ENCODE peak calls at places on chromosomes 7 and 10, in six cellular contexts. One of them, this sample, is unnamed.

GRCh38 chr7:141272417-141272816 is 198.6 kb downstream of the TMEM178B start:
- DNase-seq in GM12878: no peak
- DNase-seq in HepG2: no peak
- DNase-seq in K562: no peak
- DNase-seq in SK-N-SH: no peak
- DNase-seq in H1: no peak
- DNase-seq in this sample: no peak

GRCh38 chr10:124545346-124545745 is 83.7 kb downstream of the LHPP start:
- DNase-seq in HepG2: no peak
- DNase-seq in SK-N-SH: no peak
- DNase-seq in H1: no peak
- DNase-seq in K562: no peak
- DNase-seq in GM12878: no peak
- DNase-seq in this sample: no peak

GRCh38 chr10:19245889-19246841 is 197.6 kb downstream of the MALRD1 start:
- DNase-seq in H1: no peak
- DNase-seq in SK-N-SH: peak
- DNase-seq in GM12878: no peak
- DNase-seq in K562: no peak
- DNase-seq in HepG2: no peak
- DNase-seq in this sample: no peak

GRCh38 chr10:130135676-130136213 is 446 bp upstream of the GLRX3 start:
- DNase-seq in GM12878: no peak
- DNase-seq in H1: no peak
- DNase-seq in SK-N-SH: no peak
- DNase-seq in HepG2: no peak
- DNase-seq in K562: no peak
- DNase-seq in this sample: no peak

GRCh38 chr10:103710490-103710889 is 144.9 kb downstream of the SH3PXD2A start:
- DNase-seq in K562: no peak
- DNase-seq in GM12878: no peak
- DNase-seq in H1: no peak
- DNase-seq in SK-N-SH: no peak
- DNase-seq in HepG2: no peak
- DNase-seq in this sample: no peak

GRCh38 chr7:7201583-7202374 is 19.4 kb downstream of the C1GALT1 start:
- DNase-seq in H1: peak
- DNase-seq in K562: no peak
- DNase-seq in HepG2: no peak
- DNase-seq in SK-N-SH: no peak
- DNase-seq in GM12878: peak
- DNase-seq in this sample: no peak

GRCh38 chr7:2735744-2736143 is 47.7 kb downstream of the AMZ1 start:
- DNase-seq in SK-N-SH: no peak
- DNase-seq in H1: no peak
- DNase-seq in K562: no peak
- DNase-seq in HepG2: no peak
- DNase-seq in GM12878: no peak
- DNase-seq in this sample: no peak

GRCh38 chr10:6141296-6142151 is 52.7 kb downstream of the RBM17 start:
- DNase-seq in HepG2: no peak
- DNase-seq in K562: peak
- DNase-seq in H1: no peak
- DNase-seq in SK-N-SH: peak
- DNase-seq in GM12878: peak
- DNase-seq in this sample: no peak

GRCh38 chr7:128167316-128167691 is 73.8 kb upstream of the LEP start:
- DNase-seq in H1: no peak
- DNase-seq in SK-N-SH: peak
- DNase-seq in K562: peak
- DNase-seq in GM12878: no peak
- DNase-seq in HepG2: no peak
- DNase-seq in this sample: peak

GRCh38 chr10:13775786-13776780 is 189.3 kb downstream of the PRPF18 start:
- DNase-seq in GM12878: no peak
- DNase-seq in HepG2: no peak
- DNase-seq in SK-N-SH: no peak
- DNase-seq in K562: no peak
- DNase-seq in H1: no peak
- DNase-seq in this sample: no peak

GRCh38 chr10:97820305-97820704 is 29.3 kb upstream of the GOLGA7B start:
- DNase-seq in K562: no peak
- DNase-seq in SK-N-SH: no peak
- DNase-seq in GM12878: no peak
- DNase-seq in H1: no peak
- DNase-seq in HepG2: no peak
- DNase-seq in this sample: peak

GRCh38 chr10:33155720-33156638 is 178.5 kb downstream of the NRP1 start:
- DNase-seq in K562: peak
- DNase-seq in GM12878: no peak
- DNase-seq in HepG2: peak
- DNase-seq in SK-N-SH: peak
- DNase-seq in H1: no peak
- DNase-seq in this sample: no peak

GRCh38 chr7:31747553-31747952 is 60.5 kb downstream of the PPP1R17 start:
- DNase-seq in K562: no peak
- DNase-seq in GM12878: no peak
- DNase-seq in HepG2: no peak
- DNase-seq in H1: no peak
- DNase-seq in SK-N-SH: no peak
- DNase-seq in this sample: no peak

GRCh38 chr10:71251319-71251718 is 38.9 kb downstream of the UNC5B start:
- DNase-seq in K562: no peak
- DNase-seq in GM12878: no peak
- DNase-seq in H1: no peak
- DNase-seq in SK-N-SH: peak
- DNase-seq in HepG2: no peak
- DNase-seq in this sample: no peak

GRCh38 chr7:2313450-2314208 is 612 bp downstream of the SNX8 start:
- DNase-seq in K562: no peak
- DNase-seq in H1: no peak
- DNase-seq in SK-N-SH: no peak
- DNase-seq in HepG2: no peak
- DNase-seq in GM12878: no peak
- DNase-seq in this sample: peak

GRCh38 chr7:37032258-37032601 is 307.9 kb upstream of the AOAH start:
- DNase-seq in GM12878: no peak
- DNase-seq in K562: no peak
- DNase-seq in SK-N-SH: no peak
- DNase-seq in HepG2: no peak
- DNase-seq in H1: no peak
- DNase-seq in this sample: no peak

GRCh38 chr7:101432316-101432715 is 69.6 kb downstream of the COL26A1 start:
- DNase-seq in SK-N-SH: no peak
- DNase-seq in H1: no peak
- DNase-seq in HepG2: no peak
- DNase-seq in K562: no peak
- DNase-seq in GM12878: no peak
- DNase-seq in this sample: no peak

GRCh38 chr7:506391-506831 is 13.2 kb downstream of the PDGFA start:
- DNase-seq in GM12878: no peak
- DNase-seq in SK-N-SH: no peak
- DNase-seq in H1: no peak
- DNase-seq in K562: no peak
- DNase-seq in HepG2: no peak
- DNase-seq in this sample: no peak

GRCh38 chr7:16430133-16430532 is 8.8 kb upstream of the CRPPA start:
- DNase-seq in GM12878: no peak
- DNase-seq in H1: no peak
- DNase-seq in SK-N-SH: no peak
- DNase-seq in HepG2: no peak
- DNase-seq in K562: no peak
- DNase-seq in this sample: no peak

DNA sequence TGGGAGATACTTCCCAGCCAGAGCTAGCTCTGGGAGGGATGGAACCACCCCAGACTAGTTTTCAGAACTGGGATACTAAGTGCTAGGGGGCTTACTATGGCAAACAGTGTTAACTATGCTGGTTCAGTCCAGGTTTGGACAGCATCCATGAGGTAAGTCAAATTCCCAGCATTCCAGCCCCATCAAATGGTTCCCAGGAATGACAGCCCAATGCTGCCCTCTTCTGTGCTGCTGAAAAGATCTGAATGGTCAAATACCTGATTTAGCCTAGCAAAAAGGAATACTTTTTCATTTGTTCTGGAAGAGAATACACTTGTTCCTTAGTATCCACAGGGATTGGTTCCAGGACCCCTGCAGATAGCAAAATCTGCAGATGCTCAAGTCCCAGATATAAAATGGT is 141.8 kb upstream of the CCDC6 start:
- DNase-seq in K562: no peak
- DNase-seq in SK-N-SH: peak
- DNase-seq in GM12878: no peak
- DNase-seq in HepG2: peak
- DNase-seq in H1: no peak
- DNase-seq in this sample: no peak
- TF ChIP-seq CTCF in K562: peak
- TF ChIP-seq CTCF in SK-N-SH: peak
- TF ChIP-seq CTCF in GM12878: no peak
- TF ChIP-seq CTCF in HepG2: peak
- TF ChIP-seq CTCF in H1: peak
- TF ChIP-seq CTCF in this sample: no peak

GRCh38 chr10:72375585-72375984 is 20.9 kb upstream of the DNAJB12 start:
- DNase-seq in H1: no peak
- DNase-seq in GM12878: no peak
- DNase-seq in HepG2: peak
- DNase-seq in SK-N-SH: no peak
- DNase-seq in K562: no peak
- DNase-seq in this sample: peak
- TF ChIP-seq GABPA in H1: no peak
- TF ChIP-seq GABPA in GM12878: no peak
- TF ChIP-seq GABPA in HepG2: no peak
- TF ChIP-seq GABPA in SK-N-SH: no peak
- TF ChIP-seq GABPA in K562: no peak
- TF ChIP-seq GABPA in this sample: no peak

DNA sequence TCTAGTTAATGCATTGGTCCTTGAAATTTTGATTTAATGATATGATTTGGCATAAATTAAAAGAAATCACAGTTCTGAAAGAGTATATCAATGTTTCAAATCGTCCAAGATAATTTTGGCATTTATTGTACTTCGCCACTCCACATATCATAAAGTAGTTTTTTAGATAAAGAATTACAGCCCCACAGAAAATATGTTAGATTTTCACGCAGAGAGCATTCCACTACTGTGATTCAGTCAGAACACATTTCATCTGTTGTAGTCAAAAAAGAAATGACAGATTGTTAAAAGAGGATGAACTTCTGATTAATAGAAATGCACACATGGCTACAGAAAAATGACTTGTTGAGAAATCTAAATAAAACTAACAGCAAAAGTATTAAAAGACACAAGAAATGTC is 1063.5 kb upstream of the LRRN3 start:
- DNase-seq in SK-N-SH: no peak
- DNase-seq in H1: no peak
- DNase-seq in GM12878: no peak
- DNase-seq in K562: no peak
- DNase-seq in HepG2: no peak
- DNase-seq in this sample: no peak
- TF ChIP-seq CTCF in SK-N-SH: no peak
- TF ChIP-seq CTCF in H1: no peak
- TF ChIP-seq CTCF in GM12878: no peak
- TF ChIP-seq CTCF in K562: no peak
- TF ChIP-seq CTCF in HepG2: no peak
- TF ChIP-seq CTCF in this sample: no peak

GRCh38 chr10:118547282-118547681 is 48.2 kb downstream of the PRLHR start:
- DNase-seq in K562: no peak
- DNase-seq in H1: no peak
- DNase-seq in GM12878: no peak
- DNase-seq in HepG2: no peak
- DNase-seq in SK-N-SH: no peak
- DNase-seq in this sample: no peak

GRCh38 chr10:118545381-118545780 is 50.1 kb downstream of the PRLHR start:
- DNase-seq in GM12878: no peak
- DNase-seq in SK-N-SH: no peak
- DNase-seq in K562: no peak
- DNase-seq in HepG2: no peak
- DNase-seq in H1: no peak
- DNase-seq in this sample: no peak

GRCh38 chr10:118544401-118544948 is 51.0 kb downstream of the PRLHR start:
- DNase-seq in H1: no peak
- DNase-seq in SK-N-SH: no peak
- DNase-seq in HepG2: no peak
- DNase-seq in K562: no peak
- DNase-seq in GM12878: no peak
- DNase-seq in this sample: no peak

GRCh38 chr10:118543714-118544400 is 51.6 kb downstream of the PRLHR start:
- DNase-seq in HepG2: peak
- DNase-seq in K562: peak
- DNase-seq in SK-N-SH: peak
- DNase-seq in H1: peak
- DNase-seq in GM12878: no peak
- DNase-seq in this sample: no peak

DNA sequence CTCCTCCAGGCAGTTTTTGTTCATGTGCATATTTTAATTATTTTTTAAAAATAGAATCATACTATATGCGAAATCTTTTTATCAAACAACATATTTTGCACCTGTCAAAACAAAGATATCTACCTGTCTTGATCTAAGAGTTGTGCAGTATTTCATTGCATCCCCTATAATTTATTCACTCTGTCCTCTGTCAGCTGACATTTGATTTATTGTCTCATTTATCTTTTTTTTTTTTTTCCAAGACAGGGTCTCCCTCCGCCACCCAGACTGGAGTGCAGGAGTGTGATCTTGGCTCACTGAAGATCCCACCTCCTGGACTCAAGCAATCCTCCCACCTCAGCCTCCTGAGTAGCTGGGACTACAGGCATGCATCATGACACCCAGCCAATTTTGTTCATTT is 49.0 kb downstream of the PRLHR start:
- DNase-seq in HepG2: no peak
- DNase-seq in K562: no peak
- DNase-seq in GM12878: no peak
- DNase-seq in H1: no peak
- DNase-seq in SK-N-SH: no peak
- DNase-seq in this sample: no peak
- TF ChIP-seq GABPA in HepG2: no peak
- TF ChIP-seq GABPA in K562: no peak
- TF ChIP-seq GABPA in GM12878: no peak
- TF ChIP-seq GABPA in H1: no peak
- TF ChIP-seq GABPA in SK-N-SH: no peak
- TF ChIP-seq GABPA in this sample: no peak

GRCh38 chr7:42128703-42129102 is 108.3 kb downstream of the GLI3 start:
- DNase-seq in SK-N-SH: no peak
- DNase-seq in H1: no peak
- DNase-seq in GM12878: no peak
- DNase-seq in K562: no peak
- DNase-seq in HepG2: no peak
- DNase-seq in this sample: no peak
- TF ChIP-seq CTCF in SK-N-SH: no peak
- TF ChIP-seq CTCF in H1: peak
- TF ChIP-seq CTCF in GM12878: no peak
- TF ChIP-seq CTCF in K562: no peak
- TF ChIP-seq CTCF in HepG2: no peak
- TF ChIP-seq CTCF in this sample: no peak

DNA sequence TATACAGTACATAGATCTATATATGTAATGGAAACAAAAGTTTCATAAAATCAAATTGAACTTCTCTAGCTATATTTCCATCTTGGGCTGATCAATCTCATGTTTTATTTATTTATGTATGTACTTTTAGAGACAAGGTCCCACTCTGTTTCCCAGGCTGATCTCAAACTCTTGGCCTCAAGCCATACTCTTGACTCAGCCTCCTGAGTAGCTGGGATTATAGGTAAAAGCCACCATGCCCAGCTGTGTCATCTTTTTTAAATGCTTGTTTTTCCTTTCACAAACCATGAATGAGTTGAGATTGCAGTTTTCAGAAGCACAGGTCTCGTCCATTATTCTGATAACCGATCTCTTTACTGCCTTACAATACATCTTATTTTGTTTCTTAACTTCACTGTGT is 400.9 kb downstream of the KCNMA1 start:
- DNase-seq in K562: no peak
- DNase-seq in H1: no peak
- DNase-seq in GM12878: no peak
- DNase-seq in SK-N-SH: no peak
- DNase-seq in HepG2: no peak
- DNase-seq in this sample: no peak
- TF ChIP-seq GABPA in K562: no peak
- TF ChIP-seq GABPA in H1: no peak
- TF ChIP-seq GABPA in GM12878: no peak
- TF ChIP-seq GABPA in SK-N-SH: no peak
- TF ChIP-seq GABPA in HepG2: no peak
- TF ChIP-seq GABPA in this sample: no peak